ENCODE peak calls at places on chromosomes 4 and X, in nine cellular contexts. Y is HFF-Myc; I is CD4-positive, alpha-beta T cell; K is right lobe of liver; J is omental fat pad; T is osteocyte; W is foreskin fibroblast; P is MCF 10A; U is upper lobe of right lung. O is an unnamed sample.

GRCh38 chrX:135170468-135170867 is 730 bp downstream of the CT55 start:
- DNase-seq in Y (no peak), I (no peak), K (no peak), J (no peak), T (no peak), W (no peak), P (no peak), U (no peak), O (no peak)

GRCh38 chrX:13007519-13008188 is 32.7 kb downstream of the TMSB4X start:
- DNase-seq in Y (no peak), I (no peak), K (no peak), J (no peak), T (no peak), W (no peak), P (peak), U (no peak), O (no peak)

GRCh38 chrX:102959471-102959870 is 22.4 kb downstream of the RAB40AL start:
- DNase-seq in Y (no peak), I (no peak), K (no peak), J (no peak), T (no peak), W (peak), P (peak), U (no peak), O (no peak)

GRCh38 chr4:121658125-121658524 is 38.7 kb downstream of the ANXA5 start:
- DNase-seq in Y (no peak), I (no peak), K (no peak), J (no peak), T (no peak), W (no peak), P (peak), U (no peak), O (no peak)

GRCh38 chr4:101987623-101988243 is 197.2 kb downstream of the BANK1 start:
- DNase-seq in Y (no peak), I (no peak), K (no peak), J (no peak), T (no peak), W (no peak), P (no peak), U (no peak), O (no peak)

GRCh38 chr4:184740965-184741364 is 7.1 kb upstream of the CENPU start:
- DNase-seq in Y (no peak), I (no peak), K (no peak), J (no peak), T (no peak), W (no peak), P (no peak), U (no peak), O (no peak)

GRCh38 chr4:97317691-97318090 is 825.6 kb downstream of the STPG2 start:
- DNase-seq in Y (no peak), I (no peak), K (no peak), J (no peak), T (no peak), W (no peak), P (no peak), U (no peak), O (no peak)

GRCh38 chr4:154982187-154983047 is 201.3 kb downstream of the RBM46 start:
- DNase-seq in Y (peak), I (peak), K (peak), J (no peak), T (no peak), W (peak), P (peak), U (peak), O (peak)

GRCh38 chr4:151227731-151228130 is 49.2 kb upstream of the PRSS48 start:
- DNase-seq in Y (peak), I (no peak), K (no peak), J (no peak), T (no peak), W (peak), P (peak), U (no peak), O (peak)

DNA sequence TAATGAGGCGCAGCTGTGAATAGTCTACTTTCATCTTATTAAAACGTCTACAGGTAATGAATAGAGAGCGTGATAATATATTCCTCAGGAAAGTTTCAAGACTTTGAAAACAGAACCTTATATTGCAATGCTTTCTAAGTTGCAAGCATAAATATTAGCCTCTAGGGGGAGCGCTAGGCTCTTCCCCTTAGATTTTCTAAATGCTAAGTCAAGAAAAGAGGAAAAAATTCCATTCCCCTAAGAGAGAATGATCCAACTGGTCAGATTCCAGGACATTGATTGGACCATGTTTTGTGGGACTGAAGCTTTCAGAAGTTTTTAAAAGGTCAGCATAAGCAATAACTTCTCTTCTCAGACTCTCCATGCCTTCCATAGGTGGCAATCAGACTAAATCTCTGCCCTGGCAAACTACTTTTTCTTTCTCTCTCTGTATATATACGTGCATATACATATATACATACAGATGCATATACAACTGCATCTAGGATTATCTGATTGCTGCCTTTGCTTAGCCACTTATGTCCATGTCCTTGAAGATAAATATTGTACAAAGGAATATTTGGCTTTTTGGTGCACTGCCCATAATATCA is 492.9 kb downstream of the INPP4B start:
- DNase-seq in Y (peak), I (no peak), K (no peak), J (no peak), T (no peak), W (peak), P (peak), U (no peak), O (peak)
- TF ChIP-seq CTCF in Y (peak), I (peak), K (peak), J (no peak), T (peak), W (peak), P (peak), U (peak), O (peak)

GRCh38 chr4:117700111-117700892 is 334.0 kb upstream of the NDST3 start:
- DNase-seq in Y (no peak), I (no peak), K (no peak), J (no peak), T (no peak), W (no peak), P (peak), U (no peak), O (no peak)
- TF ChIP-seq CTCF in Y (no peak), I (no peak), K (peak), J (no peak), T (peak), W (no peak), P (peak), U (peak), O (no peak)

DNA sequence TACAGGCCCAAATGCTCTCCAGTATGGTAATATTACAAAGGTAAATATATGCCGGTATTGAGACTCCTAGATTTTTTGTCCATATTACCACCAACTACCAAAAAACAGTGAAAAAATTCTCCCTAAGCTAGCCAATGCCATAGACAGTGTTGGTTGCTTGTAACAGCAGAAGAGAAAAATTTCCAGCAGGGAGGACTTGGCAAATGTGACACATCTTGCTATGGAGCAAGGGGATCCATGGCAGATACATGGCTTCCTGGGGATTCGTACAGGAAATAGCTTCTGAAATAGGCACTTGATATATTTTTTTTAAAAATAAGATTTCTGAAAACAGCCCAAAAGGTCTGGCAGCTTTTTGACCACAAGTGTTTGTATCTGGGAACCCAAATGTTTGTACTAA is 14.6 kb downstream of the SLITRK4 start:
- DNase-seq in Y (no peak), I (no peak), K (no peak), J (no peak), T (no peak), W (no peak), P (no peak), U (no peak), O (no peak)
- TF ChIP-seq CTCF in Y (no peak), I (no peak), K (no peak), J (no peak), T (no peak), W (no peak), P (no peak), U (no peak), O (no peak)

GRCh38 chr4:869776-870175 is 43.8 kb upstream of the CPLX1 start:
- DNase-seq in Y (no peak), I (no peak), K (no peak), J (no peak), T (no peak), W (no peak), P (no peak), U (no peak), O (no peak)

GRCh38 chr4:867526-868250 is 41.8 kb upstream of the CPLX1 start:
- DNase-seq in Y (no peak), I (no peak), K (no peak), J (no peak), T (no peak), W (no peak), P (no peak), U (no peak), O (no peak)

GRCh38 chr4:866068-866760 is 40.3 kb upstream of the CPLX1 start:
- DNase-seq in Y (no peak), I (no peak), K (no peak), J (no peak), T (no peak), W (no peak), P (no peak), U (no peak), O (no peak)

GRCh38 chr4:866761-867390 is 40.9 kb upstream of the CPLX1 start:
- DNase-seq in Y (no peak), I (no peak), K (no peak), J (no peak), T (no peak), W (no peak), P (peak), U (no peak), O (no peak)

DNA sequence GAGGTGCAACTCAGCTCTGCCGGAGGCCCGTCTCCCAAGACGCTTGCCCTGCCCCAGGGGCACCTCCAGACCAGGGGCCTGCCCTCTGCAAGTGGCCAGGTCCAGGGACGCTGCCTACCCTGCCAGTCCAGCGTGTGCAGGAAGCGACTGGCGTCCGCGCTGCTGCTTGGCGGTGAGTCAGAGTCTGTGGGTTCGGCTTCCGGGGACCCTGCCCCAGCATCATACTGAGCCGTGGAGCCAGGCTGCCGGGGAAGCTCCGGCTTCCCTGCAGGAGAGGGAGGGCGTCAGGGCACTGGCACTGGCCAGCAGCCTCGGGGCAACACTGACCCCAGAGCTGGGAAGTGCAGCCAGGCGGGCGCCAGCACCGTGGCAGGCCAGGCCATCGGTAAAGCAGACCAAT is 42.5 kb upstream of the CPLX1 start:
- DNase-seq in Y (no peak), I (no peak), K (no peak), J (no peak), T (no peak), W (no peak), P (no peak), U (no peak), O (no peak)
- TF ChIP-seq CTCF in Y (no peak), I (no peak), K (no peak), J (no peak), T (no peak), W (no peak), P (no peak), U (no peak), O (no peak)

GRCh38 chr4:163758032-163758431 is 263.5 kb downstream of the TMA16 start:
- DNase-seq in Y (no peak), I (no peak), K (no peak), J (no peak), T (no peak), W (no peak), P (no peak), U (no peak), O (no peak)

DNA sequence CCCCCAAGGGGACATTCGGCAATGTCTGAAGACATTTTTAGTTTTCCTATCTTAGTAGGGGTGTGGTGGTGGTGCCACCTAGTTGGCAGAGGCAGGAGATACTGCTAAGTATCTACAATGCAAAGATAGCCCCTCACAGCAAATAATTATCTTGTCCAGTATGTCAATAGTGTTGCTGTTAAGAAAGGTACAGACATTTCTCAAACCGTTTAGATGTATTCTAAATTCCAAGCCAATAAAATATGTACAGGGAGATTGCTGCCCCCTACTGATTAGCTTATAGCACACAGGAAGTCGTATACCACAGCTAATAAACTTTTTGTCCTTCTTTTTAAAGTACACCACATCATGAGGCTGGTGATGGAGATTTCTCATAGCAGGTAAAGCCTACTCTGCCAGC is 260.5 kb downstream of the TMA16 start:
- DNase-seq in Y (no peak), I (no peak), K (no peak), J (no peak), T (no peak), W (no peak), P (peak), U (no peak), O (no peak)
- TF ChIP-seq CTCF in Y (no peak), I (peak), K (peak), J (no peak), T (peak), W (peak), P (peak), U (peak), O (no peak)

GRCh38 chrX:35890699-35891098 is 28.8 kb upstream of the CFAP47 start:
- DNase-seq in Y (no peak), I (no peak), K (peak), J (no peak), T (no peak), W (no peak), P (peak), U (peak), O (no peak)
- TF ChIP-seq CTCF in Y (no peak), I (no peak), K (peak), J (no peak), T (peak), W (no peak), P (peak), U (peak), O (no peak)

DNA sequence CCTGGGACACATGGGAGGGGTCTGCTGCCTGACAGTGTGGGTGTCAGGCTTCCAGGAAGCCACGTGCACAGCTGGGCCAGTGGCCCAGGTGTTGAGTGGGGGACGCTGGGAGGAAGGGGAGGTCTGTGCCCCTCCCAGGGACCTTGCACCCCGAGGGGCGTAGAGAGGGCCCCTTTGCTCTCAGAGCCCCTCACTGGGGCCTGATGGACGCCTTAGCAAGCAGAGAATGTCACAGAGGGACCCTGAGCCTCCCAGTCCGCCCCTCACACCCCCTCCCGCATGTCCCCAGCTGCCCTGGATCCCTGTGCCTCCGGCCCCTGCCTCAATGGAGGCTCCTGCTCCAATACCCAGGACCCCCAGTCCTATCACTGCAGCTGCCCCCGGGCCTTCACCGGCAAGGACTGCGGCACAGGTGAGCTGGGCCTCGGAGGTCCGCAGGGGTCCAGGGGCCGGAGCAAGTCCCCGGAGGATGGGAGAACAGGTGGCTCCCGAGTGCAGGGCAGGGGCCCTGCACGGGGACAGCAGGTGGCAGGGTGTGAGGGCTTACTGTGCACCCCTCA is 2.1 kb downstream of the HGFAC start:
- DNase-seq in Y (no peak), I (no peak), K (no peak), J (no peak), T (no peak), W (no peak), P (no peak), U (no peak), O (no peak)
- TF ChIP-seq CTCF in Y (no peak), I (peak), K (peak), J (no peak), T (no peak), W (no peak), P (no peak), U (no peak), O (no peak)

O was measured in AG09319.